ENCODE peak calls at places on chromosomes 6 and 20, in four cellular contexts. V is K562, W is HepG2, T is GM12878. X is an unnamed sample.

GRCh38 chr6:133202610-133203343 is 38.4 kb upstream of the EYA4 start:
- DNase-seq in V (no peak), T (no peak), W (no peak), X (no peak)

GRCh38 chr20:32488066-32488838 is 96.9 kb downstream of the NOL4L start:
- DNase-seq in W (no peak), V (no peak), T (no peak), X (no peak)

GRCh38 chr20:32685541-32686529 is 12.1 kb upstream of the C20orf203 start:
- DNase-seq in W (peak), T (no peak), V (no peak), X (no peak)

GRCh38 chr6:107108201-107108890 is 7.0 kb downstream of the BEND3 start:
- DNase-seq in V (no peak), T (no peak), W (no peak), X (no peak)

GRCh38 chr20:1334370-1334731 is 5.4 kb upstream of the SDCBP2 start:
- DNase-seq in T (no peak), V (no peak), W (no peak), X (no peak)

GRCh38 chr6:65566117-65566516 is 140.9 kb downstream of the EYS start:
- DNase-seq in W (peak), V (no peak), T (no peak), X (no peak)

GRCh38 chr6:137234505-137234863 is 15.3 kb upstream of the IFNGR1 start:
- DNase-seq in W (no peak), T (no peak), V (no peak), X (no peak)

GRCh38 chr6:32196682-32197616 is 4.5 kb upstream of the GPSM3 start:
- DNase-seq in V (no peak), T (no peak), W (no peak), X (no peak)

GRCh38 chr6:35295036-35295435 is 2.6 kb upstream of the DEF6 start:
- DNase-seq in V (no peak), W (no peak), T (no peak), X (no peak)

DNA sequence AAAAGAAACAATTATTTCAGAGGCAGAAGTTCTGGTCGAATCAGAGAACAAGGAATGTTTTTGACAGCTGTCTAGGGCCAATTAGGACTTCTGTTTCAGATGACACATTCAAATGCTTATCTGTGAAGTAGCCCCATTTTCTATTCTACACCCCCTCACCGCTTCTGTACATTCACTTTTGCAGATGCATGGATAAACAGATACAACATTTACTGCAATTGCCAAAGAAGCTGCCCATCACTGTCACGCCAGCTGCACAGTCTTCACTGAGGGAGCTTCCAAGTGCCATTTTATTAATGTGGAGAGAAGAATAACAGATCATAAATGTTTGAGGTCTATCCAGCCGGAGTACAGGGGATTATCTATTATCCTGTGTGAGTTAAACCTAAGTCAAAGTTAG is 426.8 kb upstream of the ARID1B start:
- DNase-seq in T (no peak), W (no peak), V (no peak), X (no peak)
- TF ChIP-seq BHLHE40 in T (no peak), W (no peak), V (no peak), X (no peak)

GRCh38 chr6:139602577-139602976 is 228.1 kb upstream of the CITED2 start:
- DNase-seq in V (peak), W (no peak), T (no peak), X (no peak)
- TF ChIP-seq FOXM1 in V (no peak), W (no peak), T (no peak), X (no peak)

GRCh38 chr20:59015812-59016711 is 3.2 kb upstream of the TUBB1 start:
- DNase-seq in V (no peak), T (no peak), W (peak), X (no peak)
- TF ChIP-seq BHLHE40 in V (no peak), T (no peak), W (peak), X (no peak)

DNA sequence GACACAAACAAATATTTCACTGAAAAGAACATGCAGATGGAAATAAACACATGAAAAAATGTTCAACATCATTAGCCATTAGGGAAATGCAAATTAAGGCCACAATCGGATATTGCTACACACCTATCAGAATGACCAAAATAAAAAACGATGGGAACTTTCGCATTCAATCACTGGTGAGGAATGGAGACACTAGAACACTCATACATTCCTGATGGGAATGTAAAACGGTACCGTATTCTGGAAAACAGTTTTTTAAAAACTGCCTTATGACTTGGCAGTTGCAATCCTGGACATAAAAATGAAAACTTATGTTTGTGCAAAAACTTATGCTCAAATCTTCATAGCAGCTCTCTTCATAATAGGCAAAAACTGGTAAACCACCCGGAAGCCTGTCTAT is 146.0 kb downstream of the CEBPB start:
- DNase-seq in V (no peak), T (no peak), W (no peak), X (no peak)
- TF ChIP-seq FOXM1 in V (no peak), T (no peak), W (no peak), X (no peak)

GRCh38 chr6:106097368-106098231 is 11.5 kb downstream of the PRDM1 start:
- DNase-seq in W (no peak), V (no peak), T (peak), X (no peak)

GRCh38 chr6:106100755-106101154 is 14.6 kb downstream of the PRDM1 start:
- DNase-seq in V (no peak), T (no peak), W (no peak), X (no peak)

GRCh38 chr6:106101466-106101865 is 15.3 kb downstream of the PRDM1 start:
- DNase-seq in T (no peak), V (no peak), W (no peak), X (no peak)

GRCh38 chr6:106098383-106099234 is 12.5 kb downstream of the PRDM1 start:
- DNase-seq in W (no peak), T (peak), V (peak), X (no peak)

GRCh38 chr6:106099235-106099537 is 13.1 kb downstream of the PRDM1 start:
- DNase-seq in V (no peak), W (no peak), T (no peak), X (no peak)
- TF ChIP-seq BHLHE40 in V (no peak), W (no peak), T (no peak), X (no peak)

DNA sequence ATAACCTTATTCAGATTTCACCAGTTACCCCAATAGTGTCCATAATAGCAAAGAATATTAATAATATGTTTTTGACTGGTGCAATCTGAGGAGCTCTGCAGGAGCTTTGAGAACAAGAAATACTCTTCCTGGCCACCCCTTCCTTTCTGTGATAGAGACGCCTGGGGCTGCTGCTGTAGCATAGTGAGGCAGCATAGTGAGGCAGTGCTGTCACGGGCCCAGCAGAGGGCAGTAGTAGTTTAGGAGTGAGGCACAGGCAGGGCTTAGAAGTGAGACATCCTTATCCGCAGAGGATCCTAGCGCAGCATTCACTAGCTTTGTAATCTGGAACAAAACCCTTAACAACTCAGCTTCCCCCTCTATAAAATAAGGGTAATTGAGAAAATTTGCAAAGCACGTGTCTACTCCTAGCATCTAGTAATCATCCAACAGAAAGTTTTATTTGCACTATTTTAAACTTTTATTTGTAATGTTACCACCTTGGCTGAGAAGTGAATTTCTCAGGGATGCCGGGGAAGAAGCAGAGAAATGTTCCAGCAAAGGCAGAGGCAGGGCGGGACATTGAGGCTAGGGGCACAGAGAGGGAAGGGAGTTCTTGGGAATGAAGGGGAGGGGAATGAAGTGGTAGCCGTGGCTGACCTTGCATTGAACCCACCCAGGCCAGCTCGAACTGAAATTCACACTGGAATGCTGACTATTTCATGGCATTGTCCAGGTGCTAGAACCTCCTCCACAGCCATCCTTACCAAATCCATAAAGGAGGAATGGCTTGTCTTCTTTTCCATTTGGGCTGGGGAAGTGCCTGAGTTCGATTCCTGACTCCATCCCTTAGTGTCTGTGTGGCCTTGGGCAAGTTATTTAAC is 78.8 kb downstream of the CDS2 start:
- DNase-seq in W (peak), T (no peak), V (peak), X (peak)
- TF ChIP-seq FOXM1 in W (no peak), T (no peak), V (no peak), X (no peak)

DNA sequence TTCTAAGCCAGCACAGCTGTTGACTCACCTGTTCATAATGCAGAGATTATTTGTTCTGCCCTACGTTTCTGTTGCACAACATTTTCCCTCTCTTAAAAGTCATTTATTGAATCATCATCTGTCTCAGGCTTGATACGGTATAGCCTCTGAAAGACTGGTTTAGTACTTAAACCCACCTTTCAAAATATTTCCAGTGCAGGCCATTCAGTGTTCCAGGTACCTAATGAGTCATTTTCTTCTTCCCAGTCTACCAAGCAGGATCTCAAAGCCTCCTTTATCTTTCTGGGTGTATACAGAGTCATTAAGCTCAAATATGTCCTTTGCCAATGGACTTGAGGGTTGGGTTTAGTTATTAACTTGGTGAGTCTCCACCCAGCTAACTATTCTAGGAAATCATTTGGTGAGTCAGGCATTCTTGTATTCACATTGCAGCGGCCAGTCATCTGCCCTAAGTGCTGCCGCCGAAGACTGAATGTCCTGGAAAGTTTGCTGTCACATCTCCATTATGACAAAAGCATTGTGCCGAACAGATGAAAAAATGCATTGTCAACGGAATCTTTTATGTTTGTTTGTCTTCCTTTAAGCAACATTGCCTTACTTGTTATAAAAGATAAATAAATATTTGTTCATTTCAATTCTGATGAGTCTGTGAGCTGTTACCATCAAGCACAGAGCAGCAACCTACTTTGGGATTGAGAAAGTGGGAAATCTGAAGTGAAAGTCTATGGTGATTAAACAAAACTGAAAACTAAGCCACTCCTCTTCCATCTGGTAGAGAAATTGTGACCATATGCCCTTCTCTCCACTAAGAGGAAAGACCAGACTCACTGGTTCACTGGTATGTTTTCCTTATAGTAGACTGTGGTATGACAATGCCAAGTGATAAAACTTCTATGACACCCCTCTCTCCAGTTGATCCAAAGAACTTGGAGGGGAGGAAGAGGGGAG is 14.3 kb upstream of the FAM135A start:
- DNase-seq in V (peak), W (peak), T (no peak), X (no peak)
- TF ChIP-seq BHLHE40 in V (no peak), W (no peak), T (no peak), X (no peak)